ENCODE peak calls at places on chromosomes 5 and 9, in six cellular contexts. A is neural crest cell, J is foreskin fibroblast, U is head of caudate nucleus, D is anterior cingulate cortex, O is NCI-H1417. K is an unnamed sample.

GRCh38 chr9:81351166-81351565 is 338.2 kb downstream of the TLE1 start:
- DNase-seq in A (no peak), J (no peak), U (no peak), D (no peak), O (no peak), K (no peak)

GRCh38 chr5:172918421-172919371 is 40.5 kb upstream of the RPL26L1 start:
- DNase-seq in A (no peak), J (no peak), U (no peak), D (no peak), O (no peak), K (no peak)

GRCh38 chr9:128635266-128636023 is 21.2 kb downstream of the DYNC2I2 start:
- DNase-seq in A (peak), J (peak), U (no peak), D (no peak), O (peak), K (peak)

GRCh38 chr9:130499804-130500263 is 55.1 kb downstream of the ASS1 start:
- DNase-seq in A (no peak), J (no peak), U (no peak), D (no peak), O (no peak), K (no peak)

GRCh38 chr5:37751227-37751626 is 88.6 kb downstream of the GDNF start:
- DNase-seq in A (no peak), J (peak), U (no peak), D (no peak), O (no peak), K (no peak)

GRCh38 chr9:134966697-134967546 is 49.2 kb upstream of the FCN1 start:
- DNase-seq in A (no peak), J (no peak), U (peak), D (no peak), O (no peak), K (no peak)

GRCh38 chr5:37665272-37665671 is 174.6 kb downstream of the GDNF start:
- DNase-seq in A (no peak), J (peak), U (no peak), D (no peak), O (no peak), K (peak)

GRCh38 chr5:148740966-148741742 is 85.3 kb upstream of the ADRB2 start:
- DNase-seq in A (no peak), J (peak), U (no peak), D (no peak), O (peak), K (peak)

GRCh38 chr5:79771387-79771786 is 81.8 kb downstream of the CMYA5 start:
- DNase-seq in A (no peak), J (peak), U (no peak), D (no peak), O (no peak), K (peak)

GRCh38 chr9:91714020-91714721 is 235.9 kb downstream of the ROR2 start:
- DNase-seq in A (peak), J (peak), U (peak), D (no peak), O (peak), K (peak)

GRCh38 chr5:67413749-67414148 is 217.2 kb upstream of the CD180 start:
- DNase-seq in A (no peak), J (no peak), U (no peak), D (no peak), O (no peak), K (no peak)

GRCh38 chr5:88536146-88536545 is 267.5 kb upstream of the TMEM161B start:
- DNase-seq in A (no peak), J (no peak), U (no peak), D (no peak), O (no peak), K (peak)

GRCh38 chr5:124747770-124748686 is 1.6 kb upstream of the ZNF608 start:
- DNase-seq in A (no peak), J (peak), U (no peak), D (no peak), O (peak), K (peak)

GRCh38 chr5:158414780-158415179 is 555.8 kb upstream of the CLINT1 start:
- DNase-seq in A (no peak), J (peak), U (no peak), D (no peak), O (no peak), K (peak)

GRCh38 chr5:142863856-142864255 is 93.7 kb downstream of the ARHGAP26 start:
- DNase-seq in A (no peak), J (no peak), U (no peak), D (no peak), O (no peak), K (no peak)

GRCh38 chr5:56200856-56201638 is 32.1 kb downstream of the ANKRD55 start:
- DNase-seq in A (peak), J (peak), U (peak), D (no peak), O (peak), K (peak)

GRCh38 chr5:123217183-123217582 is 128.1 kb downstream of the PRDM6 start:
- DNase-seq in A (no peak), J (no peak), U (no peak), D (no peak), O (no peak), K (peak)

GRCh38 chr9:69155341-69156030 is 18.6 kb upstream of the TJP2 start:
- DNase-seq in A (no peak), J (no peak), U (no peak), D (no peak), O (no peak), K (no peak)

GRCh38 chr5:51652980-51653379 is 269.7 kb downstream of the ISL1 start:
- DNase-seq in A (no peak), J (peak), U (no peak), D (no peak), O (no peak), K (no peak)

GRCh38 chr5:39437469-39437868 is 12.7 kb upstream of the DAB2 start:
- DNase-seq in A (no peak), J (no peak), U (no peak), D (no peak), O (no peak), K (no peak)